ENCODE peak calls at places on chromosomes 5 and 9, in ten cellular contexts. One of them, this sample, is unnamed.

GRCh38 chr5:87844866-87845265 is 423.8 kb downstream of the TMEM161B start:
- DNase-seq in omental fat pad: no peak
- DNase-seq in stimulated activated CD4-positive, alpha-beta T cell treated with anti-CD3 and anti-CD28 coated beads, Interleukin-2, amount 100 ng/mL, for 48 hours: no peak
- DNase-seq in effector memory CD4-positive, alpha-beta T cell: no peak
- DNase-seq in neural crest cell: no peak
- DNase-seq in NCI-H1417: no peak
- DNase-seq in NCI-H2171 treated with DMSO at 0.1 percent for 48 hours: no peak
- DNase-seq in right lobe of liver: no peak
- DNase-seq in activated CD4-positive, CD25-positive, alpha-beta regulatory T cell treated with anti-CD3 and anti-CD28 coated beads, Interleukin-2, amount 50 U/mL, for 72 hours: no peak
- DNase-seq in CD8-positive, alpha-beta T cell: no peak
- DNase-seq in this sample: no peak

GRCh38 chr9:4666042-4666699 is at the start of gene SPATA6L:
- DNase-seq in neural crest cell: peak; percentile 31
- DNase-seq in NCI-H1417: peak; percentile 37
- DNase-seq in stimulated activated CD4-positive, alpha-beta T cell treated with anti-CD3 and anti-CD28 coated beads, Interleukin-2, amount 100 ng/mL, for 48 hours: peak; percentile 24
- DNase-seq in NCI-H2171 treated with DMSO at 0.1 percent for 48 hours: peak; percentile 80
- DNase-seq in omental fat pad: peak; percentile 39
- DNase-seq in right lobe of liver: peak; percentile 75
- DNase-seq in activated CD4-positive, CD25-positive, alpha-beta regulatory T cell treated with anti-CD3 and anti-CD28 coated beads, Interleukin-2, amount 50 U/mL, for 72 hours: peak; percentile 39
- DNase-seq in effector memory CD4-positive, alpha-beta T cell: peak; percentile 24
- DNase-seq in CD8-positive, alpha-beta T cell: peak; percentile 66
- DNase-seq in this sample: peak; percentile 32

GRCh38 chr9:130845901-130846381 is 10.9 kb downstream of the ABL1 start:
- DNase-seq in stimulated activated CD4-positive, alpha-beta T cell treated with anti-CD3 and anti-CD28 coated beads, Interleukin-2, amount 100 ng/mL, for 48 hours: no peak
- DNase-seq in NCI-H1417: no peak
- DNase-seq in activated CD4-positive, CD25-positive, alpha-beta regulatory T cell treated with anti-CD3 and anti-CD28 coated beads, Interleukin-2, amount 50 U/mL, for 72 hours: no peak
- DNase-seq in neural crest cell: no peak
- DNase-seq in effector memory CD4-positive, alpha-beta T cell: no peak
- DNase-seq in CD8-positive, alpha-beta T cell: no peak
- DNase-seq in NCI-H2171 treated with DMSO at 0.1 percent for 48 hours: no peak
- DNase-seq in right lobe of liver: no peak
- DNase-seq in omental fat pad: no peak
- DNase-seq in this sample: no peak

GRCh38 chr9:489198-490197 is 274.8 kb downstream of the DOCK8 start:
- DNase-seq in neural crest cell: no peak
- DNase-seq in NCI-H1417: no peak
- DNase-seq in activated CD4-positive, CD25-positive, alpha-beta regulatory T cell treated with anti-CD3 and anti-CD28 coated beads, Interleukin-2, amount 50 U/mL, for 72 hours: no peak
- DNase-seq in effector memory CD4-positive, alpha-beta T cell: no peak
- DNase-seq in CD8-positive, alpha-beta T cell: no peak
- DNase-seq in stimulated activated CD4-positive, alpha-beta T cell treated with anti-CD3 and anti-CD28 coated beads, Interleukin-2, amount 100 ng/mL, for 48 hours: no peak
- DNase-seq in right lobe of liver: peak; percentile 82
- DNase-seq in omental fat pad: no peak
- DNase-seq in NCI-H2171 treated with DMSO at 0.1 percent for 48 hours: no peak
- DNase-seq in this sample: no peak

GRCh38 chr9:133710661-133711427 is 27.3 kb downstream of the SARDH start:
- DNase-seq in NCI-H1417: no peak
- DNase-seq in stimulated activated CD4-positive, alpha-beta T cell treated with anti-CD3 and anti-CD28 coated beads, Interleukin-2, amount 100 ng/mL, for 48 hours: no peak
- DNase-seq in effector memory CD4-positive, alpha-beta T cell: no peak
- DNase-seq in CD8-positive, alpha-beta T cell: no peak
- DNase-seq in right lobe of liver: no peak
- DNase-seq in activated CD4-positive, CD25-positive, alpha-beta regulatory T cell treated with anti-CD3 and anti-CD28 coated beads, Interleukin-2, amount 50 U/mL, for 72 hours: peak; percentile 26
- DNase-seq in neural crest cell: no peak
- DNase-seq in NCI-H2171 treated with DMSO at 0.1 percent for 48 hours: peak; percentile 30
- DNase-seq in omental fat pad: no peak
- DNase-seq in this sample: no peak

GRCh38 chr5:136066705-136067271 is 38.0 kb downstream of the TGFBI start:
- DNase-seq in CD8-positive, alpha-beta T cell: no peak
- DNase-seq in stimulated activated CD4-positive, alpha-beta T cell treated with anti-CD3 and anti-CD28 coated beads, Interleukin-2, amount 100 ng/mL, for 48 hours: no peak
- DNase-seq in omental fat pad: no peak
- DNase-seq in activated CD4-positive, CD25-positive, alpha-beta regulatory T cell treated with anti-CD3 and anti-CD28 coated beads, Interleukin-2, amount 50 U/mL, for 72 hours: no peak
- DNase-seq in effector memory CD4-positive, alpha-beta T cell: no peak
- DNase-seq in neural crest cell: no peak
- DNase-seq in right lobe of liver: peak; percentile 70
- DNase-seq in NCI-H2171 treated with DMSO at 0.1 percent for 48 hours: no peak
- DNase-seq in NCI-H1417: peak; percentile 2
- DNase-seq in this sample: no peak

GRCh38 chr5:56496581-56497063 is 263.5 kb upstream of the ANKRD55 start:
- DNase-seq in effector memory CD4-positive, alpha-beta T cell: no peak
- DNase-seq in NCI-H2171 treated with DMSO at 0.1 percent for 48 hours: no peak
- DNase-seq in omental fat pad: no peak
- DNase-seq in NCI-H1417: peak; percentile 21
- DNase-seq in CD8-positive, alpha-beta T cell: no peak
- DNase-seq in stimulated activated CD4-positive, alpha-beta T cell treated with anti-CD3 and anti-CD28 coated beads, Interleukin-2, amount 100 ng/mL, for 48 hours: no peak
- DNase-seq in right lobe of liver: no peak
- DNase-seq in activated CD4-positive, CD25-positive, alpha-beta regulatory T cell treated with anti-CD3 and anti-CD28 coated beads, Interleukin-2, amount 50 U/mL, for 72 hours: no peak
- DNase-seq in neural crest cell: no peak
- DNase-seq in this sample: no peak

GRCh38 chr9:110655723-110656641 is 12.6 kb upstream of the MUSK start:
- DNase-seq in right lobe of liver: no peak
- DNase-seq in NCI-H2171 treated with DMSO at 0.1 percent for 48 hours: no peak
- DNase-seq in neural crest cell: no peak
- DNase-seq in stimulated activated CD4-positive, alpha-beta T cell treated with anti-CD3 and anti-CD28 coated beads, Interleukin-2, amount 100 ng/mL, for 48 hours: no peak
- DNase-seq in CD8-positive, alpha-beta T cell: no peak
- DNase-seq in effector memory CD4-positive, alpha-beta T cell: no peak
- DNase-seq in omental fat pad: no peak
- DNase-seq in NCI-H1417: no peak
- DNase-seq in activated CD4-positive, CD25-positive, alpha-beta regulatory T cell treated with anti-CD3 and anti-CD28 coated beads, Interleukin-2, amount 50 U/mL, for 72 hours: no peak
- DNase-seq in this sample: no peak

GRCh38 chr5:147407094-147407681 is 102.7 kb downstream of the DPYSL3 start:
- DNase-seq in effector memory CD4-positive, alpha-beta T cell: no peak
- DNase-seq in right lobe of liver: no peak
- DNase-seq in stimulated activated CD4-positive, alpha-beta T cell treated with anti-CD3 and anti-CD28 coated beads, Interleukin-2, amount 100 ng/mL, for 48 hours: no peak
- DNase-seq in CD8-positive, alpha-beta T cell: no peak
- DNase-seq in omental fat pad: no peak
- DNase-seq in NCI-H1417: no peak
- DNase-seq in activated CD4-positive, CD25-positive, alpha-beta regulatory T cell treated with anti-CD3 and anti-CD28 coated beads, Interleukin-2, amount 50 U/mL, for 72 hours: no peak
- DNase-seq in NCI-H2171 treated with DMSO at 0.1 percent for 48 hours: no peak
- DNase-seq in neural crest cell: no peak
- DNase-seq in this sample: no peak

GRCh38 chr5:36459191-36460135 is 146.9 kb upstream of the SLC1A3 start:
- DNase-seq in effector memory CD4-positive, alpha-beta T cell: no peak
- DNase-seq in activated CD4-positive, CD25-positive, alpha-beta regulatory T cell treated with anti-CD3 and anti-CD28 coated beads, Interleukin-2, amount 50 U/mL, for 72 hours: no peak
- DNase-seq in NCI-H1417: no peak
- DNase-seq in NCI-H2171 treated with DMSO at 0.1 percent for 48 hours: no peak
- DNase-seq in omental fat pad: no peak
- DNase-seq in right lobe of liver: no peak
- DNase-seq in CD8-positive, alpha-beta T cell: no peak
- DNase-seq in neural crest cell: no peak
- DNase-seq in stimulated activated CD4-positive, alpha-beta T cell treated with anti-CD3 and anti-CD28 coated beads, Interleukin-2, amount 100 ng/mL, for 48 hours: no peak
- DNase-seq in this sample: no peak

GRCh38 chr5:139747583-139748504 is 47.8 kb upstream of the PSD2 start:
- DNase-seq in neural crest cell: peak; percentile 44
- DNase-seq in stimulated activated CD4-positive, alpha-beta T cell treated with anti-CD3 and anti-CD28 coated beads, Interleukin-2, amount 100 ng/mL, for 48 hours: peak; percentile 36
- DNase-seq in NCI-H2171 treated with DMSO at 0.1 percent for 48 hours: peak; percentile 56
- DNase-seq in effector memory CD4-positive, alpha-beta T cell: peak; percentile 13
- DNase-seq in right lobe of liver: peak; percentile 88
- DNase-seq in CD8-positive, alpha-beta T cell: peak; percentile 62
- DNase-seq in omental fat pad: peak; percentile 41
- DNase-seq in NCI-H1417: no peak
- DNase-seq in activated CD4-positive, CD25-positive, alpha-beta regulatory T cell treated with anti-CD3 and anti-CD28 coated beads, Interleukin-2, amount 50 U/mL, for 72 hours: peak; percentile 57
- DNase-seq in this sample: no peak

GRCh38 chr9:136047076-136047774 is 47.9 kb downstream of the NACC2 start:
- DNase-seq in activated CD4-positive, CD25-positive, alpha-beta regulatory T cell treated with anti-CD3 and anti-CD28 coated beads, Interleukin-2, amount 50 U/mL, for 72 hours: no peak
- DNase-seq in NCI-H2171 treated with DMSO at 0.1 percent for 48 hours: no peak
- DNase-seq in NCI-H1417: no peak
- DNase-seq in neural crest cell: no peak
- DNase-seq in effector memory CD4-positive, alpha-beta T cell: no peak
- DNase-seq in stimulated activated CD4-positive, alpha-beta T cell treated with anti-CD3 and anti-CD28 coated beads, Interleukin-2, amount 100 ng/mL, for 48 hours: no peak
- DNase-seq in right lobe of liver: no peak
- DNase-seq in omental fat pad: no peak
- DNase-seq in CD8-positive, alpha-beta T cell: no peak
- DNase-seq in this sample: no peak

GRCh38 chr5:43396762-43397304 is 15.4 kb downstream of the CCL28 start:
- DNase-seq in omental fat pad: no peak
- DNase-seq in neural crest cell: no peak
- DNase-seq in stimulated activated CD4-positive, alpha-beta T cell treated with anti-CD3 and anti-CD28 coated beads, Interleukin-2, amount 100 ng/mL, for 48 hours: peak; percentile 48
- DNase-seq in CD8-positive, alpha-beta T cell: peak; percentile 80
- DNase-seq in activated CD4-positive, CD25-positive, alpha-beta regulatory T cell treated with anti-CD3 and anti-CD28 coated beads, Interleukin-2, amount 50 U/mL, for 72 hours: peak; percentile 75
- DNase-seq in right lobe of liver: peak; percentile 70
- DNase-seq in NCI-H1417: no peak
- DNase-seq in effector memory CD4-positive, alpha-beta T cell: peak; percentile 20
- DNase-seq in NCI-H2171 treated with DMSO at 0.1 percent for 48 hours: peak; percentile 63
- DNase-seq in this sample: peak; percentile 21

GRCh38 chr5:168802337-168802736 is 223.2 kb upstream of the PANK3 start:
- DNase-seq in activated CD4-positive, CD25-positive, alpha-beta regulatory T cell treated with anti-CD3 and anti-CD28 coated beads, Interleukin-2, amount 50 U/mL, for 72 hours: no peak
- DNase-seq in right lobe of liver: no peak
- DNase-seq in NCI-H1417: no peak
- DNase-seq in omental fat pad: no peak
- DNase-seq in stimulated activated CD4-positive, alpha-beta T cell treated with anti-CD3 and anti-CD28 coated beads, Interleukin-2, amount 100 ng/mL, for 48 hours: no peak
- DNase-seq in effector memory CD4-positive, alpha-beta T cell: no peak
- DNase-seq in neural crest cell: no peak
- DNase-seq in CD8-positive, alpha-beta T cell: no peak
- DNase-seq in NCI-H2171 treated with DMSO at 0.1 percent for 48 hours: no peak
- DNase-seq in this sample: no peak

GRCh38 chr5:82676663-82677062 is 398.5 kb upstream of the RPS23 start:
- DNase-seq in right lobe of liver: no peak
- DNase-seq in effector memory CD4-positive, alpha-beta T cell: no peak
- DNase-seq in NCI-H1417: no peak
- DNase-seq in neural crest cell: no peak
- DNase-seq in stimulated activated CD4-positive, alpha-beta T cell treated with anti-CD3 and anti-CD28 coated beads, Interleukin-2, amount 100 ng/mL, for 48 hours: no peak
- DNase-seq in activated CD4-positive, CD25-positive, alpha-beta regulatory T cell treated with anti-CD3 and anti-CD28 coated beads, Interleukin-2, amount 50 U/mL, for 72 hours: no peak
- DNase-seq in NCI-H2171 treated with DMSO at 0.1 percent for 48 hours: no peak
- DNase-seq in CD8-positive, alpha-beta T cell: no peak
- DNase-seq in omental fat pad: no peak
- DNase-seq in this sample: no peak